ENCODE peak calls at places on chromosomes 16 and 17, in five cellular contexts. V is cardiac fibroblast, X is esophagus squamous epithelium, F is lower lobe of right lung, H is AG04450. R is an unnamed sample.

GRCh38 chr16:74730049-74730683 is 29.5 kb upstream of the MLKL start:
- DNase-seq in X (no peak), V (no peak), F (no peak), H (no peak), R (no peak)

GRCh38 chr16:861446-861845 is 60.9 kb upstream of the GNG13 start:
- DNase-seq in V (no peak), F (peak), X (no peak), H (no peak), R (no peak)

GRCh38 chr17:4853195-4853762 is 20.1 kb downstream of the MINK1 start:
- DNase-seq in F (no peak), H (no peak), X (no peak), V (no peak), R (no peak)

GRCh38 chr17:76471498-76472257 is 4.3 kb downstream of the AANAT start:
- DNase-seq in F (peak), V (no peak), X (no peak), H (no peak), R (no peak)

GRCh38 chr17:82527893-82528292 is 8.4 kb downstream of the FOXK2 start:
- DNase-seq in X (no peak), F (no peak), H (no peak), V (no peak), R (no peak)

GRCh38 chr17:80408872-80409271 is 6.1 kb upstream of the ENDOV start:
- DNase-seq in F (no peak), H (no peak), X (no peak), V (peak), R (no peak)

GRCh38 chr16:86307518-86307903 is 202.8 kb upstream of the FOXF1 start:
- DNase-seq in X (no peak), V (peak), F (no peak), H (no peak), R (peak)

GRCh38 chr16:24580665-24581064 is 41.3 kb downstream of the RBBP6 start:
- DNase-seq in X (no peak), H (peak), F (no peak), V (peak), R (peak)

GRCh38 chr17:76237859-76238313 is 2.4 kb downstream of the RNF157 start:
- DNase-seq in H (no peak), F (no peak), X (no peak), V (no peak), R (no peak)

GRCh38 chr17:74446551-74447500 is 14.9 kb downstream of the GPRC5C start:
- DNase-seq in H (no peak), F (peak), V (peak), X (no peak), R (no peak)

GRCh38 chr17:76444518-76445311 is 8.2 kb downstream of the UBE2O start:
- DNase-seq in X (no peak), H (no peak), V (no peak), F (no peak), R (no peak)

GRCh38 chr16:53048139-53048915 is 4.4 kb downstream of the CHD9NB start:
- DNase-seq in X (no peak), F (no peak), V (no peak), H (no peak), R (no peak)

GRCh38 chr17:40290629-40291296 is 3.1 kb downstream of the CDC6 start:
- DNase-seq in H (peak), F (no peak), X (no peak), V (peak), R (peak)

GRCh38 chr16:1477033-1477432 is 2.2 kb upstream of the CLCN7 start:
- DNase-seq in X (no peak), H (no peak), F (no peak), V (no peak), R (no peak)

GRCh38 chr16:4392382-4393242 is 21.0 kb downstream of the VASN start:
- DNase-seq in V (peak), F (peak), H (peak), X (no peak), R (peak)
- H3K4me3 ChIP-seq in V (no peak), F (no peak), H (no peak), X (no peak), R (no peak)

GRCh38 chr17:49260922-49261291 is 30.3 kb upstream of the PHOSPHO1 start:
- DNase-seq in V (no peak), H (no peak), X (no peak), F (no peak), R (no peak)
- H3K4me3 ChIP-seq in V (no peak), H (no peak), X (peak), F (peak), R (no peak)

GRCh38 chr17:2271985-2272702 is 31.4 kb downstream of the SMG6 start:
- DNase-seq in H (no peak), X (no peak), F (no peak), V (no peak), R (no peak)

GRCh38 chr17:2275722-2276121 is 27.9 kb downstream of the SMG6 start:
- DNase-seq in V (no peak), X (no peak), H (no peak), F (no peak), R (no peak)

GRCh38 chr17:2277430-2278170 is 26.0 kb downstream of the SMG6 start:
- DNase-seq in H (no peak), V (no peak), F (no peak), X (no peak), R (no peak)

GRCh38 chr17:2279707-2280106 is 23.9 kb downstream of the SMG6 start:
- DNase-seq in F (no peak), V (no peak), H (no peak), X (no peak), R (no peak)

DNA sequence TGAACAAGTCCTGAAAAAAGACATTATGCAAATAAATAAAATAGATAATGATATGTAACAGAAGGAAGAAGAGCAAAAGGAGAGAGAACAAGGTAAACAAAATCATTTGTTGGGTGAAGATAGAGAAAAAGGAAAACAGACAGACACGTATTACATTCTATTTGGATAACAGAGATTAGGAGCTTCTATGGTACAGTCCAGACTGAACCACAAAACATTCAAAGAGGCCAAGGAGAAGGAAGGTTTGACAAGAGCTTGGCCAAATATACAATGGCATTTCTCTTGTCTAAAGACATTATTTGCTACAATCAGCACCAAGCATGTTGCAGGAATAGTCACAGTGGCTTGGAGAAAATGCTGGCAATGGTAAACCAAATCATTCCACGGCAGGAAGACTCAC is 29.2 kb downstream of the SMG6 start:
- DNase-seq in X (no peak), V (no peak), F (no peak), H (no peak), R (no peak)
- H3K4me3 ChIP-seq in X (no peak), V (no peak), F (no peak), H (no peak), R (no peak)

DNA sequence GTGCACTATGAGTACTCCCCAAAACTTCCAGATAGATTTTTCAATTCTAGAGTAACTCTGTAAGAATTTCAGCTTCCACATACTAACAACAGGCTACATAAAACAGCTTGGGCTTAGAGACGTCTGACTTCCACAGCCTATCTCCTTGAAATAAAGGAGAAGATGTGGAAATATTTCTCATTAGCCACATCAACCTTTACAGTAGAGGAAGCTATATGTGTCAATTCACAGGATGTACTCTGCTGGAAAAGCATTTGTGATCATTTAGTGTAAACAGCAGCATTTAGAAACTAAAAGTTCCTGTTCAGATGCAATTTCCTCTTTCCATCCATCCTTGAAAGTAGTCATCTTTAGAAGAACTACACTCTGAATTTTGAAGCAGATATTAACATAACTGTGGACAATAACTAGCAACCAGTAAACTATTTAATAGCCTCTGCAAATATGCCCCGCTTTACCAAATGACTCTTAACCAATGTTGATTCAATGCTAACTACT is 46.2 kb downstream of the XPO6 start:
- DNase-seq in H (no peak), F (no peak), V (no peak), X (no peak), R (no peak)
- H3K4me3 ChIP-seq in H (no peak), F (no peak), V (no peak), X (no peak), R (no peak)

GRCh38 chr17:51046527-51047384 is 73.9 kb downstream of the SPAG9 start:
- DNase-seq in V (peak), F (no peak), H (peak), X (no peak), R (peak)
- H3K4me3 ChIP-seq in V (peak), F (peak), H (peak), X (peak), R (peak)

GRCh38 chr16:11738742-11739544 is 3.7 kb downstream of the TXNDC11 start:
- DNase-seq in H (no peak), V (no peak), F (no peak), X (no peak), R (no peak)
- H3K4me3 ChIP-seq in H (no peak), V (no peak), F (peak), X (no peak), R (no peak)

GRCh38 chr16:73212431-73212830 is 164.5 kb upstream of the ZFHX3 start:
- DNase-seq in H (no peak), F (no peak), V (no peak), X (no peak), R (no peak)

GRCh38 chr16:73213761-73214480 is 166.0 kb upstream of the ZFHX3 start:
- DNase-seq in H (no peak), F (no peak), V (no peak), X (no peak), R (no peak)

GRCh38 chr16:73216932-73217331 is 169.0 kb upstream of the ZFHX3 start:
- DNase-seq in F (no peak), V (no peak), X (no peak), H (no peak), R (no peak)

GRCh38 chr16:73215482-73216377 is 167.8 kb upstream of the ZFHX3 start:
- DNase-seq in V (peak), H (peak), F (no peak), X (no peak), R (peak)

GRCh38 chr16:73214825-73215481 is 167.0 kb upstream of the ZFHX3 start:
- DNase-seq in F (no peak), H (peak), V (peak), X (no peak), R (peak)
- H3K4me3 ChIP-seq in F (no peak), H (no peak), V (no peak), X (no peak), R (no peak)

DNA sequence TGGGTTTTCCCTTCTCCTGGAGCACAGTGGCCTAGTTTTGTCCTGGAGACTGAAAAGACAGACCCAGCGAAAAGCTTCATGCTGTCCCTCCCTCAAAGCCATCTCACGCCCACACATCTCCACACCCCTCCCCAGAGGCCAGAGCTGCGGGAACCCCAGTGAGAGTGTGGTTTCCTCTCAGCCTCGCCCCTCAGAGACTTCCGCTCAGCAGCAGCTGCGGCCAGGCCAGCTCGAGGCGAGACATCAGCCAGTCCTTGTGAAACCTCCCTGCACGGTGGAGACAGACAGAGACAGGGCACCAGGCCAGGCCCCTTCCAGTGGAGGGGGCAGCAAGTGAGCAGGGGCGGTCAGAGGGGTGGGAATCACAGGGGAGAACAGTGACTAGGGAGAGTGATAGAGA is 77.0 kb upstream of the TNRC6C start:
- DNase-seq in X (peak), H (no peak), V (peak), F (peak), R (peak)
- H3K4me3 ChIP-seq in X (peak), H (no peak), V (no peak), F (no peak), R (no peak)

DNA sequence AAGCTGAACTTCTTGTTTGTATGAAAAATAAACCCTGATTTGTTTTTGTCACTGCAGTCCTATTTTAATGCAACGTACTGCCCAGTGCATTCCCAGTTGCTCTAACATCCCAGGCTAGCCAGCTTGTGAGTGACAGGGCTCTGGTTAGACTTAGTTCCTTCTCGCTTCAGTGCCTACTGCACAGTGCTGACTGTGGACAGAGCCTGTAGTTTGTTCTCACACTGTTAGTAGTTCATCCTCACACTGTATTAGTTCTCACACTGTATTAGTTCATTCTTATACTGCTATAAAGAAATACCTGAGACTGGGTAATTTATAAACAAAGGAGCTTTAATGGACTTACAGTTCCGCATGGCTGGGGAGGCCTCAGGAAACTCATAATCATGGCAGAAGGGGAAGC is 116.6 kb upstream of the SALL1 start:
- DNase-seq in H (no peak), X (no peak), F (no peak), V (no peak), R (no peak)
- H3K4me3 ChIP-seq in H (no peak), X (no peak), F (no peak), V (no peak), R (no peak)

R was measured in skeletal muscle cell.